ENCODE peak calls at places on chromosome 21, in seven cellular contexts. Q is breast epithelium, W is GM12878, M is vagina, D is esophagus squamous epithelium, E is ovary, G is IMR-90. U is an unnamed sample.
A peak's percentile ranks its signal among the peaks of the same experiment; 100 is the strongest.

GRCh38 chr21:28771790-28772501 is 220.7 kb downstream of the LTN1 start:
- DNase-seq in M (no peak), E (no peak), Q (no peak), G (peak; percentile 91), D (no peak), W (no peak), U (no peak)

GRCh38 chr21:37405629-37406028 is 39.1 kb downstream of the DYRK1A start:
- DNase-seq in W (no peak), G (no peak), Q (no peak), E (no peak), D (no peak), M (no peak), U (no peak)

GRCh38 chr21:35015435-35016024 is 33.6 kb downstream of the RUNX1 start:
- DNase-seq in M (no peak), Q (no peak), D (no peak), W (no peak), G (no peak), E (no peak), U (no peak)

GRCh38 chr21:16437586-16437985 is 707.8 kb downstream of the USP25 start:
- DNase-seq in G (no peak), M (no peak), E (no peak), Q (no peak), D (no peak), W (no peak), U (no peak)

GRCh38 chr21:15293251-15293650 is 228.5 kb upstream of the NRIP1 start:
- DNase-seq in Q (no peak), G (peak; percentile 82), D (no peak), W (no peak), M (no peak), E (no peak), U (no peak)

GRCh38 chr21:33828083-33828482 is 87.5 kb downstream of the ATP5PO start:
- DNase-seq in D (no peak), W (no peak), G (no peak), M (no peak), Q (no peak), E (no peak), U (no peak)

GRCh38 chr21:22136770-22137169 is 1138.6 kb downstream of the NCAM2 start:
- DNase-seq in G (no peak), D (no peak), E (no peak), M (no peak), W (no peak), Q (no peak), U (no peak)

GRCh38 chr21:17688912-17689874 is 76.5 kb upstream of the BTG3 start:
- DNase-seq in E (peak; percentile 74), W (no peak), M (no peak), D (no peak), G (peak; percentile 12), Q (peak; percentile 59), U (peak; percentile 5)

GRCh38 chr21:34722684-34723300 is 54.0 kb downstream of the CLIC6 start:
- DNase-seq in M (no peak), D (no peak), E (no peak), G (no peak), Q (no peak), W (no peak), U (no peak)

GRCh38 chr21:17514124-17514481 is 1.3 kb downstream of the CXADR start:
- DNase-seq in G (no peak), Q (no peak), E (no peak), D (no peak), W (no peak), M (no peak), U (no peak)

GRCh38 chr21:33374080-33374873 is 28.9 kb upstream of the IFNGR2 start:
- DNase-seq in M (no peak), Q (no peak), E (no peak), G (peak; percentile 58), D (no peak), W (no peak), U (peak; percentile 82)

GRCh38 chr21:41767606-41768370 is 936 bp upstream of the RIPK4 start:
- DNase-seq in G (peak; percentile 17), D (no peak), Q (no peak), E (no peak), W (no peak), M (no peak), U (no peak)

GRCh38 chr21:41765393-41765950 is 1.4 kb downstream of the RIPK4 start:
- DNase-seq in Q (no peak), E (no peak), W (no peak), G (no peak), M (no peak), D (no peak), U (no peak)

GRCh38 chr21:41766051-41766882 is 585 bp downstream of the RIPK4 start:
- DNase-seq in M (no peak), W (no peak), D (no peak), E (no peak), Q (no peak), G (no peak), U (no peak)

GRCh38 chr21:41768371-41769042 is 1.7 kb upstream of the RIPK4 start:
- DNase-seq in E (no peak), Q (no peak), G (peak; percentile 85), M (no peak), W (no peak), D (no peak), U (peak; percentile 24)

DNA sequence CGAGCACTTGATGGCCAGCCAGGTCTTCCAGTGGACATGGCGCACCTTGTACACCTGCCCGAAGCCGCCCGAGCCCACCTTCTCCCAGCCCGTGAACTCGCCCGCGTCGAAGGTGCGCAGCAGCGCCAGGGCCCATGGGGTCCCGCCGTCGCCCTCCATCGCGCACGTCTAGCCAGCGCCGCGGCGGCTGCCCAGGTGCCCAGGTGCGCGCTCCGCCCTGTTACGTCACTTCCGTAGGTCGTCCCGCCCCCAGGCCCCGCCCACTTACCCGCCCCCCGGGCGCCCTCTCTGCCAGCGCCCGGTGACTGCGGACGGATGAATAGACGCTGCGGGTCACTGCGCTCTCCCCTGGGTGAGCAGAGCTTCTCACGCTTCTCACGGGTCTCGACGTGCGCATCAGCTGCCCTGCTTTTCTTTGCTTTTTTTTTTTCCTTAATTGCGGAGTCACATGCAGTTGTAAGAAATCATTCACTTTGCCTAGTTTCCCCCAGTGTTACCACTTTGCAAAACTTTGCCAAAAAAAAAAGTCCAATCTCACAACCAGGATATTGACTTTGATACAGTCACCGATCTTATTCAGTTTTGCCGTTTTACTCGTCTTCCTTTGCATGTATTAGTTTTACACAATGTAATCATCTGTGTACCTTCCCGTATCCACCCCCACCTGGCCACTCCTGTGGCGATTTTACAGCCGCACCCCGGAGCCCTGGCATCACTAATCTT is at the start of gene RIPK4:
- DNase-seq in G (peak; percentile 23), D (no peak), E (no peak), M (no peak), Q (peak; percentile 88), W (peak; percentile 19), U (no peak)
- TF ChIP-seq POLR2A in G (no peak), D (peak; percentile 83), E (no peak), M (peak; percentile 28), Q (peak; percentile 73), W (peak; percentile 43), U (no peak)

DNA sequence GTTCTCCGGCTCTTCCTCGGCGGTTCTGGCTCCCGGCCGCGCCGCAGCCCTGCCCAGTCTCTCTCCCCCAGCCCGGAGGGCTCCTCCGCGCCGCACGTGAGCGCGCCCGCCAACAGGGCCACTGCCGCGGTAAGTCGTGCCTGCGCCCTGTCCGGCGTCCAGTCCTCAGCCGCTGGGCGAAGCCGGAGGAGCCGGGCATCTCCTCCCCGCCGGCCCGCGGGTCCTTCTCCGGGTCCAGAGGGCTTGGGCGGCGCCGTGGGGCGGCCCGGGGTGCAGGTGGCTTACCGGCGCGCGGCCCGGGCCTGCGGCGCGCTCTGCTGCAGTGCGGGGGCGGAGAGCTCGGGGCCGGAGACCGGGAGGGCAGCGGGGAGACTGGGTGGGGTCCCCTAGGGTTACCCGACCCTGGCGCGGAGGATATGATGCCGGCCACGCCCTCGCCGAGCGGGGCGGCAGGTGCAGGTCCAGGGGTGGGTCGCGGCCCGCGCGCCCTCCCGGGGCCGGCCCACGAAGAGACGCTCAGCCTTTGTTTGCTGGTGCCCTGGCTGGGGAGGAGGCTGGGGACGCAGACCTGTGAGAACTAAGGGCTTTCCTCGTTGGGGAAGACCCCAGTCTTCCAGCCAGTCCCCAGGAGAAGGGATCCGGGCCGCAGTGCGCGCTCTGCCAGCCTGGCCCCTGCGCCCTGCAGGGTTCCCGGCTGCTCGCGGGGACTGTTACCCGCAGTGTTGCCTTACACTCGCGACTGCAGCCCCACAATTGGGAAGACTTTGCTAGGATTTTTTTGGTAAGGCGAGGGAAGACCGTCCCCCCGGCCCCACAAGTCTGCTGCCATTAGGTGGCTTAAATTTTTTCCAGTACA is at the start of gene DOP1B:
- DNase-seq in G (no peak), W (no peak), M (no peak), Q (no peak), D (no peak), E (no peak), U (peak; percentile 66)
- TF ChIP-seq POLR2A in G (no peak), W (peak; percentile 76), M (peak; percentile 63), Q (peak; percentile 18), D (no peak), E (peak; percentile 30), U (peak; percentile 69)

DNA sequence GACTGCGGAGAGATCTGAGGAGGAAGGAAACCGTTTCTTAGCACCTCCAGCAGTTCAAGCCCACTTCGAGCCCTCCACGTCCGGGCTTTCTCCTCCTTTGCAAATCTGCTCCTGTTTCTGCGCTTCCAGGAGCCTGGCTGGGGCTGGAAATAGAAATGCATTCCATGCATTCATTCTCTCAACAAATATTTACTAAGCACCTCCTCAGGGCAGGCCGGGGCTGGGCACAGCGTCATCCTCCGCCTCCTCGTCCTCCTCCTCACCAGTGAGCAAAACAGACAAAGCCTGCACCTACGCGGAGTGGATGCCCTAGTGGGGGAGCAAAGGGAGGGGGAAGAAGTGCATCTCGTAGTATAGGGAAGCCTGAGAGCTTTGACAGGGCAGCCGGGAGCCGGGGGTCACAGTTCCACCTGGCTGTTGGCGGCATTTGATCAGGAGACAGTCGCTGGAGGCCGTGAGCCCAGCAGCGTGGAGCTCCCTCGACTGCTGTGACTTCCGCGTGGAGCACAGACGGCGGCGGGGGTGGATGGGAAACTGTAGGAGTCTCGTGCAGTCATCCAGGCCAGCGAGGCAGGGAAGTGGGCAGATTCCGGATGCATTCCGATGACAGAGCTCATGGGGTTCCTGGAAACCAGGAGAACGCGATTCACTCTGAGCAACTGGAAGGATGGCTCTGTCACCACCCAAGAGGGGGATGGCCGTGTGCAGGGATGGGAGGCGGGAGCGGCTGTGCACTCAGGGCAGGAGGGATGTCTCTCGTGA is 93.4 kb downstream of the SIK1 start:
- DNase-seq in E (peak; percentile 70), D (no peak), W (no peak), M (no peak), G (peak; percentile 96), Q (peak; percentile 92), U (no peak)
- TF ChIP-seq POLR2A in E (no peak), D (no peak), W (no peak), M (no peak), G (peak; percentile 82), Q (no peak), U (no peak)

DNA sequence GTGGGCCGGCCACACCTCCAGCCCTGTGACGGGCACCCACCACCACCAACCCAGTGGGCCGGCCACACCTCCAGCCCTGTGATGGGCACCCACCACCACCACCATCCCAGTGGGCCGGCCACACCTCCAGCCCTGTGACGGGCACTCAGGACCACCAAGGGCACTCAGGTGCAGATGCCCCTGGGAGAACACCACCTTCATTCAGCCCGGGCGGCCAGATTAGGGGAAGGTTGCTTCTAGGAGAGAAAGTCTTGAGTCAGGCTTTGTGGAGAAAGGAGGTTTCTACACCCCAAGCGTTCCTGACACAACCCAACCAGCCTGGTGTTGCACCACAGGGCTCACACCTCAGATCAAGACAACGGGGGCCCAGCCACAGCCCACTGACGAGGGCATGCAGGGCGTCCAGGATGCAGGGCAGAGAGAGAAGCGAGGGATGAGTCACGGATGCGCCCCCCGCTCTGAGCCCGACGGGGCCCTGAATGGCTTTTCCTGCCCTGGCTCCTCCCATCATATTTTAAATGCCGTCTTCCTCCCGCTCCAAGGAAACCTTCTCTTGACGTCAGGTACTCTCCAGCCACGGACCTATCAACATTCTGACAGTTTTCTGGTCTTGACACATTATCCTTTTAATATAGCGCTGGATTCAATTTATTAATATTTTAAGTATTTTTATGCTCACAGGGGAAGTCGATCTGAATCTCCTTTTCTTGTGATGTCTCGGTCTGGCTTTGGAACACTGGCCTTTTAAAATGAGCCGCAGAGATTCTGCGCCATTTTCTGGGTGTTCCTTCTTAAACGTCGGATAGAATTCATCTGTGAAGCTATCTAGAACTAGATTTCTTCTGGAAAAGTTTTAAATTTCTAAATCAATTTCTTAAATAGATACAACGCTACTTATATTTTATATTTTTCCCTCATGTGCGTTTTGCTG is 631 bp upstream of the SPATC1L start:
- DNase-seq in D (peak; percentile 72), M (peak; percentile 96), Q (peak; percentile 91), E (peak; percentile 89), G (peak; percentile 75), W (peak; percentile 63), U (peak; percentile 94)
- TF ChIP-seq POLR2A in D (no peak), M (no peak), Q (no peak), E (no peak), G (no peak), W (peak; percentile 44), U (no peak)